ENCODE peak calls at places on chromosomes 12 and 14, in nine cellular contexts. G, X, Y, C, F, D, U, M and A are unnamed samples.

GRCh38 chr14:78921856-78922255 is 751.7 kb downstream of the NRXN3 start:
- DNase-seq in X (no peak), F (no peak), C (no peak), D (no peak), Y (no peak), U (no peak), G (no peak), M (no peak), A (no peak)

GRCh38 chr12:57214398-57214781 is 2.2 kb upstream of the NXPH4 start:
- DNase-seq in C (peak; percentile 67), X (no peak), M (no peak), U (peak; percentile 68), Y (peak; percentile 86), G (peak; percentile 87), D (peak; percentile 69), F (no peak), A (no peak)

GRCh38 chr14:21203470-21204166 is 47.8 kb upstream of the OR5AU1 start:
- DNase-seq in Y (no peak), M (no peak), X (no peak), G (no peak), C (no peak), D (no peak), U (no peak), F (no peak), A (no peak)

GRCh38 chr12:75781532-75782046 is 250.0 kb downstream of the PHLDA1 start:
- DNase-seq in Y (no peak), M (no peak), U (no peak), G (no peak), C (no peak), X (no peak), D (no peak), F (no peak), A (no peak)

GRCh38 chr14:93926873-93927571 is at the start of gene FAM181A:
- DNase-seq in M (no peak), X (no peak), C (no peak), Y (no peak), G (peak; percentile 33), U (no peak), F (no peak), D (no peak), A (no peak)

GRCh38 chr14:27528328-27528727 is 930.5 kb upstream of the NOVA1 start:
- DNase-seq in X (peak; percentile 17), U (no peak), D (no peak), F (no peak), G (peak; percentile 62), M (no peak), C (no peak), Y (no peak), A (no peak)

GRCh38 chr14:96502621-96503251 is 554 bp downstream of the PAPOLA start:
- DNase-seq in D (peak; percentile 59), M (peak; percentile 93), X (no peak), C (peak; percentile 54), U (no peak), G (peak; percentile 55), Y (peak; percentile 94), F (peak; percentile 82), A (peak; percentile 73)

GRCh38 chr14:72916174-72916573 is 10.1 kb upstream of the DCAF4 start:
- DNase-seq in M (no peak), Y (no peak), C (no peak), D (no peak), F (no peak), X (no peak), U (no peak), G (no peak), A (no peak)

GRCh38 chr12:66456622-66457021 is 154.3 kb downstream of the HELB start:
- DNase-seq in F (no peak), X (no peak), C (no peak), Y (no peak), U (no peak), D (no peak), G (no peak), M (no peak), A (no peak)

GRCh38 chr12:28933864-28934527 is 215.1 kb upstream of the FAR2 start:
- DNase-seq in Y (no peak), F (no peak), M (no peak), U (no peak), X (no peak), D (no peak), C (no peak), G (no peak), A (no peak)

GRCh38 chr12:55706840-55707671 is 648 bp downstream of the ITGA7 start:
- DNase-seq in Y (peak; percentile 14), M (peak; percentile 83), F (no peak), D (no peak), G (peak; percentile 55), U (no peak), C (no peak), X (no peak), A (no peak)

GRCh38 chr12:88952543-88952942 is 372.3 kb upstream of the KITLG start:
- DNase-seq in Y (no peak), D (peak; percentile 54), F (no peak), U (no peak), X (no peak), M (no peak), G (no peak), C (no peak), A (no peak)

GRCh38 chr12:113040722-113041168 is 15.8 kb upstream of the DTX1 start:
- DNase-seq in G (no peak), M (peak; percentile 86), F (peak; percentile 82), Y (no peak), U (no peak), X (no peak), C (peak; percentile 92), D (peak; percentile 44), A (peak; percentile 88)

GRCh38 chr14:98952595-98953325 is 319.2 kb downstream of the BCL11B start:
- DNase-seq in U (no peak), G (no peak), Y (no peak), C (no peak), D (no peak), X (peak; percentile 1), M (no peak), F (no peak), A (no peak)

GRCh38 chr14:57199911-57200310 is 68.8 kb downstream of the EXOC5 start:
- DNase-seq in X (no peak), U (no peak), D (no peak), C (no peak), F (no peak), M (no peak), Y (no peak), G (no peak), A (no peak)

GRCh38 chr12:24948816-24949722 is at the start of gene BCAT1:
- DNase-seq in C (peak; percentile 74), X (no peak), U (no peak), Y (peak; percentile 90), G (peak; percentile 87), F (peak; percentile 89), M (peak; percentile 94), D (peak; percentile 64), A (peak; percentile 80)

GRCh38 chr14:48936352-48936751 is 649.8 kb downstream of the RPS29 start:
- DNase-seq in X (no peak), U (no peak), G (peak; percentile 26), C (no peak), F (no peak), Y (no peak), D (no peak), M (no peak), A (no peak)

GRCh38 chr14:48936881-48937280 is 649.3 kb downstream of the RPS29 start:
- DNase-seq in X (no peak), D (no peak), M (no peak), F (no peak), G (no peak), Y (no peak), C (no peak), U (no peak), A (no peak)

GRCh38 chr14:48937796-48938195 is 648.4 kb downstream of the RPS29 start:
- DNase-seq in D (no peak), G (peak; percentile 8), X (no peak), Y (no peak), C (no peak), M (no peak), U (no peak), F (no peak), A (no peak)
- H3K27ac ChIP-seq in D (no peak overlapping the region), G (no peak overlapping the region), X (no peak overlapping the region), Y (no peak overlapping the region), C (no peak overlapping the region), M (no peak overlapping the region), U (no peak overlapping the region), F (no peak overlapping the region), A (no peak overlapping the region)

DNA sequence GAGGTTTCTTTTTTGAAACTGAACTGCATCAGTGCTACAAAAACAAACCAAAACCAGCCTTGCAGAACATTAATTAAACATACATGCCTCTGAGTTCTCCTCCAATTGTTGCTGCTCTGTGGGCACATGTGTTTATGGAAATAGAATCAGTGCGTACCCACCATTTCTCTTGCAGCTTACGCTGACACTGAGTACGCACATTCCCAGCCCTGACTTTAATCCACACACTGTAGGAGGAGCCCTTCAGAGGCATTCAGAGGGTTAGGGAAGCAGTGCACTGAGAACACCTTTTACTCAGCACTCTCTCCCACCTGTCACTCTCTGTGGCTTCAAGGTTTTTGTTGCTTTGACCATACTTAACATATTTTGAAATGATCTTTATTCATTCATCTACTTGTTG is 250.5 kb upstream of the PWP1 start:
- DNase-seq in G (peak; percentile 18), Y (no peak), D (no peak), C (no peak), M (no peak), X (no peak), U (no peak), F (no peak), A (no peak)
- H3K27ac ChIP-seq in G (no peak overlapping the region), Y (no peak overlapping the region), D (no peak overlapping the region), C (no peak overlapping the region), M (no peak overlapping the region), X (no peak overlapping the region), U (no peak overlapping the region), F (no peak overlapping the region), A (no peak overlapping the region)

GRCh38 chr12:121511931-121512330 is 68.9 kb downstream of the KDM2B start:
- DNase-seq in U (no peak), X (no peak), Y (no peak), G (no peak), M (no peak), C (no peak), F (no peak), D (no peak), A (no peak)

GRCh38 chr12:121512561-121512960 is 68.3 kb downstream of the KDM2B start:
- DNase-seq in F (no peak), G (no peak), M (no peak), X (no peak), Y (no peak), D (no peak), U (no peak), C (no peak), A (no peak)

GRCh38 chr12:121515615-121516014 is 65.2 kb downstream of the KDM2B start:
- DNase-seq in F (no peak), X (no peak), M (no peak), Y (no peak), U (no peak), C (no peak), D (no peak), G (no peak), A (no peak)

GRCh38 chr12:121514184-121514742 is 66.6 kb downstream of the KDM2B start:
- DNase-seq in G (no peak), C (no peak), U (no peak), X (no peak), M (no peak), F (no peak), Y (peak; percentile 80), D (no peak), A (no peak)

GRCh38 chr12:121513464-121514183 is 67.2 kb downstream of the KDM2B start:
- DNase-seq in X (no peak), C (no peak), U (no peak), M (no peak), D (peak; percentile 49), F (no peak), G (peak; percentile 54), Y (peak; percentile 81), A (no peak)
- H3K27ac ChIP-seq in X (no peak overlapping the region), C (no peak overlapping the region), U (peak overlapping the region; percentile 11), M (no peak overlapping the region), D (no peak overlapping the region), F (no peak overlapping the region), G (no peak overlapping the region), Y (peak overlapping the region; percentile 71), A (no peak overlapping the region)

GRCh38 chr12:47825239-47825639 is 5.5 kb upstream of the HDAC7 start:
- DNase-seq in F (no peak), Y (peak; percentile 61), G (no peak), C (no peak), U (no peak), X (no peak), D (peak; percentile 67), M (peak; percentile 77), A (no peak)
- H3K27ac ChIP-seq in F (peak overlapping the region; percentile 97), Y (peak overlapping the region; percentile 98), G (no peak overlapping the region), C (peak overlapping the region; percentile 99), U (peak overlapping the region; percentile 74), X (no peak overlapping the region), D (peak overlapping the region; percentile 99), M (peak overlapping the region; percentile 92), A (peak overlapping the region; percentile 96)